ENCODE peak calls at places on chromosomes 12 and 14, in six cellular contexts. L is body of pancreas; X is fibroblast of lung; R is CD8-positive, alpha-beta T cell; N is Peyer's patch; J is MM.1S. O is an unnamed sample. For H3K4me1, the result is how much of the 10 kb centered on the place peaks cover.

GRCh38 chr12:4279120-4279690 is 5.6 kb downstream of the CCND2 start:
- DNase-seq in L (no peak), N (no peak), X (no peak), R (no peak), J (no peak), O (peak)

GRCh38 chr12:109140560-109140959 is 24.2 kb downstream of the ACACB start:
- DNase-seq in L (no peak), N (no peak), X (no peak), J (no peak), R (no peak), O (no peak)

GRCh38 chr12:15712823-15713663 is 76.1 kb downstream of the EPS8 start:
- DNase-seq in R (no peak), L (peak), N (no peak), J (no peak), X (no peak), O (peak)

GRCh38 chr12:106274575-106275081 is 26.8 kb upstream of the CKAP4 start:
- DNase-seq in X (peak), N (no peak), R (no peak), L (peak), J (no peak), O (peak)

GRCh38 chr12:103249614-103250013 is 246.2 kb downstream of the C12orf42 start:
- DNase-seq in L (no peak), J (no peak), N (no peak), X (no peak), R (no peak), O (peak)

GRCh38 chr14:33545696-33546095 is 405.2 kb downstream of the EGLN3 start:
- DNase-seq in X (no peak), N (no peak), J (no peak), R (no peak), L (no peak), O (no peak)

GRCh38 chr14:22980672-22981089 is 1.7 kb downstream of the AJUBA start:
- DNase-seq in N (no peak), X (peak), L (peak), J (no peak), R (no peak), O (peak)

GRCh38 chr12:12975322-12976077 is 23.5 kb upstream of the GPRC5D start:
- DNase-seq in L (no peak), N (no peak), R (no peak), J (peak), X (peak), O (no peak)

GRCh38 chr14:33567736-33568124 is 383.1 kb downstream of the EGLN3 start:
- DNase-seq in X (peak), R (no peak), L (no peak), N (no peak), J (no peak), O (no peak)

GRCh38 chr14:45867046-45867894 is 614.3 kb upstream of the MIS18BP1 start:
- DNase-seq in N (no peak), R (no peak), J (peak), L (no peak), X (no peak), O (no peak)

GRCh38 chr12:94898388-94898787 is 105.1 kb downstream of the NDUFA12 start:
- DNase-seq in X (no peak), R (no peak), J (no peak), L (no peak), N (no peak), O (no peak)

GRCh38 chr12:21814327-21814726 is 39.8 kb upstream of the KCNJ8 start:
- DNase-seq in X (no peak), J (no peak), N (no peak), R (no peak), L (no peak), O (no peak)

GRCh38 chr14:75147423-75148071 is 20.7 kb upstream of the NEK9 start:
- DNase-seq in J (no peak), L (peak), X (peak), N (peak), R (no peak), O (peak)

GRCh38 chr14:83867871-83868270 is 1662.1 kb upstream of the FLRT2 start:
- DNase-seq in X (no peak), R (no peak), J (no peak), L (no peak), N (no peak), O (peak)

GRCh38 chr14:96129128-96129736 is 75.4 kb upstream of the BDKRB2 start:
- DNase-seq in R (no peak), J (no peak), N (no peak), L (no peak), X (no peak), O (no peak)

GRCh38 chr12:16165506-16165905 is 112.0 kb downstream of the SLC15A5 start:
- DNase-seq in R (no peak), X (peak), N (no peak), L (peak), J (peak), O (peak)

GRCh38 chr14:59507752-59508103 is 23.4 kb downstream of the JKAMP start:
- DNase-seq in N (no peak), J (no peak), L (no peak), R (no peak), X (no peak), O (no peak)

GRCh38 chr12:97711392-97711791 is 248.8 kb downstream of the RMST start:
- DNase-seq in X (no peak), J (no peak), R (no peak), L (no peak), N (no peak), O (no peak)

GRCh38 chr12:97713217-97713616 is 250.6 kb downstream of the RMST start:
- DNase-seq in N (no peak), J (no peak), L (no peak), X (no peak), R (no peak), O (no peak)

GRCh38 chr12:97713972-97714588 is 251.5 kb downstream of the RMST start:
- DNase-seq in R (no peak), L (no peak), X (no peak), J (no peak), N (no peak), O (peak)

DNA sequence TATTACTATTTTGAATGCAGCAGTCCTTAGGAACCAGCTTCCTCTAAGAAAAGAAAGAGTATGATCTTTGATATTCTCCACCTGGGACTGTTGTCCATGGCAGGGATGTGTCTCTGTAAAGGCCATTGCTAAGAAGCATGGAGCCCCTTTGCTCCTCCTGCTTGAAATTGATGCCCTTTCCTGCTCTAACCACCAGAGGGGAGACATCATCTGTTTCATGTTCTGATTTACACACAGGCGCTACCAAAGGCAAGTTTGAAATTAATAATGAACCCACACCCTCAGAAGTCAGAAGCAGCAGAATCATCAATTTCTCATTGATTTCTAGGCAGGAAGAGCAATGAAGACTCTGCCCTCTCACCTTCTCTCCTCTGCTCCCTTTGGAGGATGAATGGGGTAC is 253.8 kb downstream of the RMST start:
- DNase-seq in R (no peak), J (peak), L (no peak), N (no peak), X (no peak), O (peak)
- TF ChIP-seq CTCF in R (no peak), J (peak), L (no peak), N (no peak), X (peak), O (peak)

GRCh38 chr12:115426732-115427131 is 742.8 kb upstream of the TBX3 start:
- DNase-seq in L (no peak), R (no peak), X (no peak), N (no peak), J (no peak), O (no peak)
- H3K4me1 ChIP-seq in L (under half), R (under half), X (under half), N (under half), J (under half), O (under half)

GRCh38 chr14:102139248-102140026 is at the start of gene WDR20:
- DNase-seq in R (peak), X (peak), J (peak), N (peak), L (peak), O (peak)
- TF ChIP-seq CTCF in R (no peak), X (no peak), J (no peak), N (no peak), L (no peak), O (no peak)

GRCh38 chr14:50035214-50035613 is 81.2 kb downstream of the VCPKMT start:
- DNase-seq in N (no peak), L (no peak), J (no peak), X (no peak), R (no peak), O (no peak)
- H3K4me1 ChIP-seq in N (under half), L (under half), J (under half), X (under half), R (under half), O (under half)

DNA sequence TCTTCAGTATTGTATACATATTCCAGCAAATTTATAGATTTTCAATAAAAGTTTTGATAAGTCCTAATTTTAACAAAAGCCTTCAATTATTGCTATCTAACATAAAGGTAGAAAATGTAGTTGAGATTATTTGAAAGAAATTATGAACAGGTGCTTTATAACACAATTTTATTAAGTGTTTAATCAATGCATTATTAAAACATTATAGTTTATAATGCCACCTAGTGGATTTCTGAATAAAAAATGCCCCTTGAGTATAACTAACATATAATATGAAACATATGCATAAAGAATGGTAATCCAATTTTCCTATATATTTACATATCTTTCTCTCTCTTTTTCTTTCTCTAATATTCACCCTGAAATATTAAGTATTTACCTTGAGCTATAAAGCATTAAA is 515.3 kb downstream of the SLC6A15 start:
- DNase-seq in J (peak), R (no peak), X (no peak), N (no peak), L (no peak), O (no peak)
- TF ChIP-seq CTCF in J (peak), R (no peak), X (peak), N (no peak), L (no peak), O (peak)

GRCh38 chr14:100468557-100468956 is 118.7 kb downstream of the BEGAIN start:
- DNase-seq in N (no peak), R (no peak), J (no peak), L (no peak), X (no peak), O (no peak)
- H3K4me1 ChIP-seq in N (under half), R (under half), J (under half), L (under half), X (under half), O (under half)

O was measured in hepatocyte.